ENCODE peak calls at places on chromosome 7, in eight cellular contexts. I is GM20000, U is mesothelial cell of epicardium, M is stomach, O is left ventricle myocardium inferior, W is endothelial cell, V is Peyer's patch, K is progenitor cell of endocrine pancreas. P is an unnamed sample.

GRCh38 chr7:33719059-33719581 is 186.2 kb upstream of the BMPER start:
- DNase-seq in I (no peak), U (no peak), M (no peak), O (peak), W (no peak), V (no peak), K (no peak), P (no peak)

GRCh38 chr7:7157177-7157886 is 25.0 kb upstream of the C1GALT1 start:
- DNase-seq in I (peak), U (no peak), M (no peak), O (no peak), W (no peak), V (no peak), K (no peak), P (no peak)

GRCh38 chr7:70318511-70318910 is 720.2 kb downstream of the AUTS2 start:
- DNase-seq in I (no peak), U (no peak), M (no peak), O (no peak), W (no peak), V (no peak), K (no peak), P (no peak)

GRCh38 chr7:40546616-40547501 is 412.1 kb downstream of the SUGCT start:
- DNase-seq in I (no peak), U (no peak), M (no peak), O (no peak), W (no peak), V (no peak), K (no peak), P (no peak)

GRCh38 chr7:151017370-151017952 is 6.8 kb downstream of the ATG9B start:
- DNase-seq in I (no peak), U (no peak), M (no peak), O (no peak), W (no peak), V (no peak), K (no peak), P (no peak)

GRCh38 chr7:6106140-6106904 is 75.1 kb downstream of the ANKRD61 start:
- DNase-seq in I (no peak), U (no peak), M (no peak), O (no peak), W (no peak), V (peak), K (no peak), P (peak)

GRCh38 chr7:132666076-132666775 is 90.0 kb upstream of the PLXNA4 start:
- DNase-seq in I (no peak), U (no peak), M (no peak), O (no peak), W (no peak), V (no peak), K (no peak), P (no peak)

GRCh38 chr7:33831389-33832118 is 73.8 kb upstream of the BMPER start:
- DNase-seq in I (no peak), U (no peak), M (no peak), O (peak), W (no peak), V (no peak), K (no peak), P (peak)

GRCh38 chr7:93551063-93551895 is 23.2 kb downstream of the CALCR start:
- DNase-seq in I (no peak), U (no peak), M (no peak), O (no peak), W (peak), V (no peak), K (no peak), P (no peak)

GRCh38 chr7:71566991-71567390 is 435.0 kb downstream of the GALNT17 start:
- DNase-seq in I (no peak), U (no peak), M (no peak), O (no peak), W (no peak), V (no peak), K (no peak), P (no peak)

GRCh38 chr7:1209097-1209496 is 23.6 kb upstream of the UNCX start:
- DNase-seq in I (no peak), U (no peak), M (no peak), O (no peak), W (no peak), V (no peak), K (no peak), P (no peak)

GRCh38 chr7:69654381-69654780 is 56.1 kb downstream of the AUTS2 start:
- DNase-seq in I (no peak), U (no peak), M (peak), O (no peak), W (no peak), V (no peak), K (no peak), P (peak)

GRCh38 chr7:954330-955238 is at the start of gene ADAP1:
- DNase-seq in I (peak), U (no peak), M (peak), O (peak), W (peak), V (peak), K (peak), P (peak)

GRCh38 chr7:150983893-150984368 is 5.8 kb upstream of the KCNH2 start:
- DNase-seq in I (peak), U (no peak), M (no peak), O (no peak), W (peak), V (no peak), K (peak), P (no peak)

GRCh38 chr7:519429-519973 is at the start of gene PDGFA:
- DNase-seq in I (peak), U (no peak), M (peak), O (peak), W (no peak), V (no peak), K (peak), P (no peak)

GRCh38 chr7:105136221-105136620 is 122.2 kb downstream of the KMT2E start:
- DNase-seq in I (no peak), U (no peak), M (no peak), O (no peak), W (no peak), V (no peak), K (no peak), P (no peak)

GRCh38 chr7:128827971-128828711 is 2.1 kb upstream of the FLNC start:
- DNase-seq in I (no peak), U (no peak), M (no peak), O (peak), W (no peak), V (no peak), K (no peak), P (no peak)

GRCh38 chr7:33873518-33873917 is 31.8 kb upstream of the BMPER start:
- DNase-seq in I (no peak), U (no peak), M (no peak), O (no peak), W (no peak), V (no peak), K (no peak), P (no peak)

GRCh38 chr7:27165655-27166474 is 528 bp upstream of the HOXA9 start:
- DNase-seq in I (no peak), U (no peak), M (no peak), O (no peak), W (no peak), V (peak), K (no peak), P (peak)

GRCh38 chr7:49635800-49636199 is 137.6 kb upstream of the VWC2 start:
- DNase-seq in I (no peak), U (no peak), M (no peak), O (no peak), W (no peak), V (no peak), K (no peak), P (no peak)

GRCh38 chr7:55314967-55315366 is 50.2 kb upstream of the LANCL2 start:
- DNase-seq in I (no peak), U (no peak), M (no peak), O (no peak), W (no peak), V (no peak), K (no peak), P (no peak)

GRCh38 chr7:41918597-41918996 is 215.7 kb upstream of the INHBA start:
- DNase-seq in I (no peak), U (no peak), M (no peak), O (no peak), W (no peak), V (no peak), K (no peak), P (no peak)

GRCh38 chr7:89223906-89224395 is 428.4 kb upstream of the TEX47 start:
- DNase-seq in I (no peak), U (no peak), M (no peak), O (no peak), W (no peak), V (no peak), K (no peak), P (no peak)

GRCh38 chr7:56110611-56111010 is 4.3 kb upstream of the CHCHD2 start:
- DNase-seq in I (no peak), U (no peak), M (no peak), O (no peak), W (no peak), V (peak), K (no peak), P (no peak)

GRCh38 chr7:28458732-28459131 is 46.4 kb downstream of the CREB5 start:
- DNase-seq in I (no peak), U (no peak), M (no peak), O (no peak), W (no peak), V (no peak), K (no peak), P (no peak)

GRCh38 chr7:117249696-117250095 is 73.2 kb downstream of the WNT2 start:
- DNase-seq in I (no peak), U (no peak), M (no peak), O (no peak), W (no peak), V (no peak), K (no peak), P (no peak)

GRCh38 chr7:100220833-100221718 is 1.3 kb downstream of the PVRIG start:
- DNase-seq in I (peak), U (no peak), M (peak), O (no peak), W (no peak), V (no peak), K (no peak), P (no peak)

GRCh38 chr7:155610633-155611193 is 33.7 kb upstream of the RBM33 start:
- DNase-seq in I (no peak), U (no peak), M (no peak), O (no peak), W (no peak), V (no peak), K (no peak), P (no peak)

GRCh38 chr7:131620673-131621609 is 64.5 kb upstream of the PODXL start:
- DNase-seq in I (no peak), U (no peak), M (no peak), O (no peak), W (no peak), V (no peak), K (no peak), P (no peak)

GRCh38 chr7:139153832-139154231 is 44.3 kb upstream of the ZC3HAV1 start:
- DNase-seq in I (no peak), U (no peak), M (no peak), O (no peak), W (no peak), V (no peak), K (no peak), P (no peak)

GRCh38 chr7:111895049-111895448 is 311.1 kb downstream of the DOCK4 start:
- DNase-seq in I (no peak), U (no peak), M (no peak), O (no peak), W (no peak), V (no peak), K (no peak), P (no peak)

GRCh38 chr7:162583-163297 is 29.6 kb upstream of the FAM20C start:
- DNase-seq in I (no peak), U (no peak), M (no peak), O (no peak), W (no peak), V (peak), K (no peak), P (peak)

GRCh38 chr7:157404845-157405481 is 68.2 kb downstream of the DNAJB6 start:
- DNase-seq in I (no peak), U (no peak), M (no peak), O (no peak), W (no peak), V (peak), K (no peak), P (no peak)

GRCh38 chr7:102874966-102875365 is 37.8 kb upstream of the LRRC17 start:
- DNase-seq in I (no peak), U (no peak), M (no peak), O (no peak), W (no peak), V (no peak), K (no peak), P (no peak)

GRCh38 chr7:144415858-144416257 is 12.4 kb upstream of the NOBOX start:
- DNase-seq in I (no peak), U (no peak), M (no peak), O (no peak), W (no peak), V (no peak), K (no peak), P (no peak)

GRCh38 chr7:16718111-16718656 is 35.4 kb upstream of the TSPAN13 start:
- DNase-seq in I (no peak), U (no peak), M (no peak), O (no peak), W (no peak), V (no peak), K (no peak), P (no peak)

GRCh38 chr7:157576415-157576814 is 239.6 kb downstream of the DNAJB6 start:
- DNase-seq in I (peak), U (no peak), M (no peak), O (no peak), W (no peak), V (peak), K (no peak), P (peak)

GRCh38 chr7:31373337-31374289 is 33.1 kb upstream of the NEUROD6 start:
- DNase-seq in I (peak), U (no peak), M (peak), O (no peak), W (peak), V (no peak), K (peak), P (peak)
- TF ChIP-seq CTCF in I (peak), U (peak), M (no peak), O (peak), W (peak), V (no peak), K (peak), P (peak)

DNA sequence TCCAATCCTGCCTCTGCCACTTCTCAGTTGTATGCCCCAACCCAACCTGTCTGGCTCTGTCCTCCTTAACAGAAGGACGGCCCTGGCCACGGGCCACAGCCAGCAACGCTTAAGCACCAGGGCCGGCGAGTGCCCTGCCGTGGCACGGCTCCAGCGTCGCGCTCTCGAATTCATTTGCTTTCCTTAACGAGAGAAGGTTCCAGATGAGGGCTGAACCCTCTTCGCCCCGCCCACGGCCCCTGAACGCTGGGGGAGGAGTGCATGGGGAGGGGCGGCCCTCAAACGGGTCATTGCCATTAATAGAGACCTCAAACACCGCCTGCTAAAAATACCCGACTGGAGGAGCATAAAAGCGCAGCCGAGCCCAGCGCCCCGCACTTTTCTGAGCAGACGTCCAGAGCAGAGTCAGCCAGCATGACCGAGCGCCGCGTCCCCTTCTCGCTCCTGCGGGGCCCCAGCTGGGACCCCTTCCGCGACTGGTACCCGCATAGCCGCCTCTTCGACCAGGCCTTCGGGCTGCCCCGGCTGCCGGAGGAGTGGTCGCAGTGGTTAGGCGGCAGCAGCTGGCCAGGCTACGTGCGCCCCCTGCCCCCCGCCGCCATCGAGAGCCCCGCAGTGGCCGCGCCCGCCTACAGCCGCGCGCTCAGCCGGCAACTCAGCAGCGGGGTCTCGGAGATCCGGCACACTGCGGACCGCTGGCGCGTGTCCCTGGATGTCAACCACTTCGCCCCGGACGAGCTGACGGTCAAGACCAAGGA is at the start of gene HSPB1:
- DNase-seq in I (peak), U (no peak), M (peak), O (peak), W (peak), V (peak), K (no peak), P (peak)
- TF ChIP-seq CTCF in I (no peak), U (no peak), M (no peak), O (no peak), W (no peak), V (no peak), K (peak), P (no peak)

DNA sequence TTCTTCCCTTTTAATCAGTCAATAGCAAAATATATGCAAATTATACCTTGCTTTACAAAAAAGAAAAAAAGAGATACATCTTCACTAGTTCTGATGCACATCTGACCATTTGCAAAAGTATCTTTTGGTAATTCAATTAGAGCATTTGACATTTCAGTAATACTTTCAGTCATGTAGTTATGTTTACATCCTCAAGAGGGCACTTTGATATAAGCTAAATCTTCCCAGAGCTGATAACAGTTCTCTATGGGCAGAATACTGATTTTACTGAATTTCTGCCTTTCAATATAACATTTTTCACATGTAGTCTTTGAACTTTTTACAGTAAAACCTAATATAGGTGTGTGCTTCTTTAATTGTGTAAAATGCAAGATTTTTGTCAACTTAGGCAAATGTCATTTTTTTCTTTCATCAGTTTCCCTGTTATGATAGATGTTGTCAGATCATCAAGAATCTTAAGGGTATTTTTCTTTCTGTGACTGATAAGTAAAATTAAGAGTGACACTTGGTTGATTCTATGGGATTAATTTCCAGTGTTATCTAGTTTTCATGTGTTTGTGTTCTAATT is 703.5 kb upstream of the SEMA3D start:
- DNase-seq in I (peak), U (no peak), M (no peak), O (no peak), W (no peak), V (no peak), K (no peak), P (no peak)
- TF ChIP-seq CTCF in I (no peak), U (peak), M (no peak), O (peak), W (peak), V (no peak), K (peak), P (peak)

GRCh38 chr7:96181174-96181573 is 140.7 kb downstream of the SLC25A13 start:
- DNase-seq in I (no peak), U (no peak), M (no peak), O (no peak), W (no peak), V (no peak), K (no peak), P (no peak)

GRCh38 chr7:96177353-96177752 is 144.5 kb downstream of the SLC25A13 start:
- DNase-seq in I (no peak), U (no peak), M (no peak), O (no peak), W (no peak), V (no peak), K (no peak), P (no peak)

GRCh38 chr7:96178581-96178980 is 143.3 kb downstream of the SLC25A13 start:
- DNase-seq in I (no peak), U (no peak), M (no peak), O (no peak), W (no peak), V (no peak), K (no peak), P (no peak)

GRCh38 chr7:96179341-96179740 is 142.6 kb downstream of the SLC25A13 start:
- DNase-seq in I (no peak), U (no peak), M (no peak), O (no peak), W (no peak), V (no peak), K (no peak), P (no peak)

GRCh38 chr7:96179863-96180262 is 142.0 kb downstream of the SLC25A13 start:
- DNase-seq in I (no peak), U (no peak), M (no peak), O (no peak), W (no peak), V (no peak), K (no peak), P (no peak)
- TF ChIP-seq CTCF in I (no peak), U (no peak), M (no peak), O (no peak), W (no peak), V (no peak), K (no peak), P (no peak)

DNA sequence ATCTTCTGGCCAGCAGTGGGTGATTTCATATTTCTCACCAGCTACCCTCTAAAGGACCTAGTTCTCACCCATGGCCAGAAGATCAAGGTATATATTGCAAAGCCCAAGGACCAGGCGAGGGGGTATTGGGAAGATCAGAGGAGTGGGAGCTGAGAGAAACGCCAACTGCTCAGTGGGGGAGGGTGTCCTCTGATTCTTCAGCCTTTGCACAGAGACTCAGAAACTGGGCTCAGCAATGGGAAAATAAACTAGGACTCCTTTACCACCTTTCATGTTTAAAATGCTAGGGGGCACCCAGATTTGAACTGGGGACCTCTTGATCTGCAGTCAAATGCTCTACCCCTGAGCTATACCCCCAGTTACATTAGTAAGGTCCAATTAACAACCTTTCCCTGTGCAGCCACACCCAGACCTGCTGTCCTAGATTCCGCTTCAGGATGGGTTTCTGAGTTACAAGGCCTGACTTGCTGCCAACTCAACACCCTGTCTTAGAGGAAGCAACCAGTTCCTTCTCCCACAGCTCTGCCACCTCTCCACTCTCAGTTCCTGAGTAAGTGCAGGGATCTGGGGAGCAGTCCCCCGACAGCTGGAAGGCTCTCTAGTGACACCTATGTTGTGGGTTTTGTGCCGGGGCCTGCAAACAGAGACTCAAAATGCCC is 93.5 kb downstream of the ZNF783 start:
- DNase-seq in I (no peak), U (no peak), M (no peak), O (no peak), W (no peak), V (no peak), K (no peak), P (no peak)
- TF ChIP-seq CTCF in I (no peak), U (no peak), M (no peak), O (no peak), W (no peak), V (no peak), K (no peak), P (no peak)

P was measured in colonic mucosa.